ENCODE peak calls at places on chromosomes 2 and 18, in five cellular contexts. U is NT2/D1, X is GM12878, L is HepG2, N is H1. R is an unnamed sample.

GRCh38 chr2:8682719-8683667 is 1.1 kb downstream of the ID2 start:
- DNase-seq in U (no peak), X (no peak), L (peak), N (no peak), R (no peak)

GRCh38 chr2:120402508-120402907 is 56.6 kb downstream of the INHBB start:
- DNase-seq in U (no peak), X (no peak), L (no peak), N (no peak), R (no peak)

GRCh38 chr2:62845256-62845655 is 139.7 kb downstream of the EHBP1 start:
- DNase-seq in U (no peak), X (no peak), L (no peak), N (no peak), R (no peak)

GRCh38 chr2:211259831-211260476 is 703.6 kb downstream of the CPS1 start:
- DNase-seq in U (no peak), X (no peak), L (no peak), N (no peak), R (no peak)

GRCh38 chr2:152508446-152508845 is 173.5 kb downstream of the FMNL2 start:
- DNase-seq in U (no peak), X (no peak), L (peak), N (no peak), R (no peak)

GRCh38 chr2:22355816-22356433 is 1029.1 kb upstream of the KLHL29 start:
- DNase-seq in U (peak), X (no peak), L (peak), N (peak), R (peak)

GRCh38 chr2:70103531-70104061 is 16.3 kb downstream of the PCBP1 start:
- DNase-seq in U (no peak), X (no peak), L (no peak), N (no peak), R (no peak)

GRCh38 chr2:236949089-236949935 is 136.4 kb upstream of the COPS8 start:
- DNase-seq in U (no peak), X (no peak), L (no peak), N (peak), R (no peak)

GRCh38 chr2:168652997-168653906 is 149.2 kb upstream of the NOSTRIN start:
- DNase-seq in U (no peak), X (no peak), L (peak), N (no peak), R (no peak)

GRCh38 chr18:13239557-13239956 is 21.0 kb downstream of the LDLRAD4 start:
- DNase-seq in U (no peak), X (no peak), L (no peak), N (no peak), R (no peak)
- TF ChIP-seq SUZ12 in U (no peak), X (no peak), L (no peak), N (no peak), R (no peak)

DNA sequence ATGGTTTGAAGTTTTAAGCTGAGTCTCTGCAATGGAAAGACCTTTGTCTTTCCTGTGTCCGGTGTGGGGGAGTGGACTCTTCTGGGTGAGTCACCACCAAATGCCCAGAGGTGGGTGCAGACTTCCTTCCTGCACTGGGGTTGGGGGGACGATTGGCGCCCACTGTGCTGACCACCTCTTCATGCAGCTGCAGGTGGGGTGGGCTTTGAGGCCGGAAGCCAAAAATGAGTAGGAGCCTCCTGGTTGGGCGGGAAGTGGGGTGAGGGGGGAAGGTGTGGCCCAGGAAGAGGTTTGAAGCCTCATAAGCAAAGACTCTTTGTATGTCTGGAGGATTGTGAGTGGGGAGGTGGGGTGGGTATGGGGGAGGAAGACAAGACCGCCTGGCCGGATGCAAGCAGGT is 27.6 kb downstream of the PAX8 start:
- DNase-seq in U (no peak), X (no peak), L (no peak), N (no peak), R (no peak)
- TF ChIP-seq SUZ12 in U (no peak), X (no peak), L (no peak), N (no peak), R (no peak)

GRCh38 chr2:74458132-74458956 is at the start of gene WBP1:
- DNase-seq in U (peak), X (peak), L (peak), N (peak), R (peak)

GRCh38 chr2:74459377-74460118 is 1.3 kb downstream of the WBP1 start:
- DNase-seq in U (no peak), X (no peak), L (no peak), N (no peak), R (no peak)

GRCh38 chr2:74458957-74459290 is 686 bp downstream of the WBP1 start:
- DNase-seq in U (no peak), X (no peak), L (no peak), N (no peak), R (no peak)

GRCh38 chr2:74457129-74457548 is 1.1 kb upstream of the WBP1 start:
- DNase-seq in U (no peak), X (no peak), L (no peak), N (no peak), R (peak)

DNA sequence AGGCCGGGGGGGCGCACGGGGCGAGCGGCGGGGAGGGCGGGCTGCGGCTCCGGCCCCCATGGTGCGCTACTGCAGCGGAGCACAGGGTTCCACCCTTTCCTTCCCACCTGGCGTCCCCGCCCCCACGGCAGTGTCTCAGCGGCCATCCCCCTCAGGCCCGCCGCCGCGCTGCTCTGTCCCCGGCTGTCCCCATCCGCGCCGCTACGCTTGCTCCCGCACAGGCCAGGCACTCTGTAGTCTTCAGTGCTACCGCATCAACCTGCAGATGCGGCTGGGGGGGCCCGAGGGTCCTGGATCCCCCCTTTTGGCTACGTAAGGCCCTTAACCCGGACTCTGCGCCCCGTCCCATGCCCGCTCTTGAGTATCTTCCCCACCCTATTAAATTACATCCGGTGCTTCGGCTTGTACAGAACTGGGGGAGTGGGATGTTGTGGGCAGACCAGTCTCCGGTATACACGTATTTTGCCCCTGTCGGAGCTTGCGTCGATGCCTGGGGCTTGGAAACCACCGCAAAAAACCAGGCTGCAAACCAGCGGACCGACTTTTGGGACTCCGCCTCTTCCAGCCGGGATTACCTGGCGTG is 598 bp upstream of the WBP1 start:
- DNase-seq in U (no peak), X (no peak), L (peak), N (peak), R (peak)
- TF ChIP-seq SUZ12 in U (no peak), X (no peak), L (no peak), N (no peak), R (no peak)

GRCh38 chr2:197674546-197674945 is 841 bp downstream of the RFTN2 start:
- DNase-seq in U (no peak), X (no peak), L (no peak), N (no peak), R (no peak)
- TF ChIP-seq SUZ12 in U (no peak), X (no peak), L (no peak), N (no peak), R (no peak)

GRCh38 chr2:28544915-28545589 is 49.2 kb downstream of the PLB1 start:
- DNase-seq in U (no peak), X (no peak), L (peak), N (no peak), R (no peak)
- TF ChIP-seq SUZ12 in U (no peak), X (no peak), L (no peak), N (no peak), R (no peak)